ENCODE peak calls at places on chromosome 4, in five cellular contexts. I is transverse colon, U is fibroblast of the aortic adventitia, P is astrocyte, Q is omental fat pad. Z is an unnamed sample.

GRCh38 chr4:164621886-164622521 is 131.9 kb upstream of the SMIM31 start:
- DNase-seq in U (peak), Q (no peak), P (peak), I (no peak), Z (no peak)

GRCh38 chr4:138647433-138647832 is 368.1 kb upstream of the NOCT start:
- DNase-seq in I (no peak), P (no peak), U (no peak), Q (no peak), Z (no peak)

GRCh38 chr4:171954650-171955049 is 141.4 kb downstream of the GALNTL6 start:
- DNase-seq in P (no peak), I (no peak), Q (no peak), U (no peak), Z (no peak)

GRCh38 chr4:118968006-118968405 is 79.4 kb downstream of the SYNPO2 start:
- DNase-seq in Q (no peak), P (peak), U (peak), I (peak), Z (peak)

GRCh38 chr4:4673070-4673469 is 131.2 kb upstream of the STX18 start:
- DNase-seq in U (peak), Q (no peak), P (peak), I (peak), Z (no peak)

GRCh38 chr4:119841361-119841760 is 212.8 kb upstream of the PDE5A start:
- DNase-seq in I (no peak), Q (no peak), P (no peak), U (no peak), Z (no peak)

GRCh38 chr4:51943221-51943620 is 76.9 kb downstream of the LRRC66 start:
- DNase-seq in I (no peak), Q (no peak), U (peak), P (peak), Z (no peak)

GRCh38 chr4:13640149-13640671 is 12.7 kb upstream of the BOD1L1 start:
- DNase-seq in U (peak), Q (no peak), I (no peak), P (peak), Z (peak)

DNA sequence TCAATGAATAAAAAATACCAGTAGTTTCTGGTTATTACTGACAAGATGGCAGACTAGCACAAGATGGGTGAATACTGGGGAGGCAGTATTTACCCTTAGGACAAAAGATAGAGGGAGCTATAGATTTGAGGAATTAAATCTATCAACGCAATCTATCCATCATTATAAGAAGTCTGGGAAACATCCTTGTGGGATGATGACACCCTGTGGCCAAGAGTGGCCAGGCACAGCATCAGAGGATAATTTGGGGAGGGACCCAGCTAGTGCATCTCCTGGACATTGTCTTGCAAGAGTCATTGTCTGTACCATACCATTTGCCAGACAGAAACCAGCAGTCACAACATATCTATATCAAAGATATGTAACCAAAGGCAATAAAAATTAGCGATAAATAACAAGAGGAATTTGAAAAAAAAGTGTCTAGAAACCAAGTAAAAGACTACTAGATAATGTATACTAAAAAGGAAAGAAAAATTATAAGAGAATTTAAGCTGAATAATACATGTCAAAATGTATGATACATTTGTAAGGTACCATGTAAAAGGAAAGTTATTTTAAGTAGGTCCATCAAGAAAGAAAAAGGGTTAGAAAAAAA is 22.9 kb downstream of the KCTD8 start:
- DNase-seq in Q (no peak), I (no peak), P (no peak), U (peak), Z (no peak)
- TF ChIP-seq CTCF in Q (no peak), I (no peak), P (peak), U (peak), Z (no peak)

DNA sequence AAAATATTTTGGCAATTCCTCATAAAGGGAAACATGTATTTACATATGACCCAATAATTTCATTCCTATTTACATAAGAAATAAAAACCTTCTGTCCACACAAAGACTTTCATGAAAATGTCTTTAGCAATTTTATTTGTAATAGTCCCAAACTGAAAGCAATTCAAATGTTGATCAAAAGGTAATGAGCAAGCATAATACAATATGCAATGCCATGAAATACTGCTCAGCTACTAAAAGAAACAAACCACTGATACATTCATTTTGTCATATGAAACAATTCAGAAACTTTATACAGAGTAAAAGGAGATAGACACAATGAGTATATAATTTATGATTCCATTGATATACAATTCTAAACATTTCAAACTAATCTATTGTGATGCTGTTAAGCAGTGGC is 335.8 kb downstream of the GASK1B start:
- DNase-seq in U (no peak), Q (no peak), P (no peak), I (no peak), Z (no peak)
- TF ChIP-seq CTCF in U (no peak), Q (no peak), P (no peak), I (no peak), Z (no peak)

GRCh38 chr4:1512738-1513660 is 106.8 kb upstream of the NKX1-1 start:
- DNase-seq in U (no peak), I (peak), Q (no peak), P (no peak), Z (no peak)
- TF ChIP-seq CTCF in U (peak), I (peak), Q (no peak), P (peak), Z (peak)

DNA sequence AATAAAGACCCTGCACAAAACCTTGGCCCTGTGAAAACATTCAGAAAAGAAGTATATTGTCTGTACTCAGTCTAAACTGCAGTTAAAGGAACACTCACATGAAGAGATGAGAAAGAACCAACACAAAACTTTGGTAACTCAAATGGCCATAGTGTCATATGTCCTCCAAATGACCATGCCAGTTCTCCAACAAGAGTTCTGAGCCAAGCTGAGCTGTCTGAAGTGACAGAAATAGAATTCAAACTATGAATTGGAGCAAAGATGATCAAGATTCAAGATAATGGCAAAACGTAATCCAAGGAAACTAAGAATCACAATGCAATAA is 739.3 kb upstream of the NDST4 start:
- DNase-seq in U (no peak), Q (no peak), I (no peak), P (no peak), Z (no peak)
- TF ChIP-seq CTCF in U (no peak), Q (no peak), I (no peak), P (peak), Z (no peak)

DNA sequence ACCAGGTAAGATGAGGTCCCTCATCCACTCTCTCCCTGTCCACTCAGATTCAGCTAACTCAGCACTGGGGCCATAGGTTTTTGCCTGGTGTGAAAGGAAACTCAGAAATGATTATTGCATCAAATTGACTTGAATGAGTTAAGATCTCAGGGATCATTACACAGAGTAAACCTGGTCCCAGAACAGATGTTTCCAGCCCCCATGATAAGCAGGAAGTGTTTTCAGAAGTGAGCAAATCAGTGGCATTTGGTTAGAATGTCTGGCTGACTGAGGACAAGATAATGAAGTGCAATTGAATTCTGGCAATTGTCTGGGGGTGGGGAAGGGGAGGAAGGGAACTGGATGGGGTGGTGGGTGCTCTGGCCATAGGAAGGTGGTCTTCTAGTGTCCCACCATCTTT is 108.0 kb downstream of the CHIC2 start:
- DNase-seq in P (no peak), I (no peak), U (no peak), Q (no peak), Z (no peak)
- TF ChIP-seq CTCF in P (no peak), I (no peak), U (no peak), Q (no peak), Z (no peak)

GRCh38 chr4:153318696-153319320 is 25.7 kb upstream of the MND1 start:
- DNase-seq in P (peak), U (peak), I (no peak), Q (no peak), Z (peak)
- TF ChIP-seq CTCF in P (peak), U (peak), I (peak), Q (no peak), Z (peak)

Z was measured in BJ.